ENCODE peak calls at places on chromosomes 7 and 10, in four cellular contexts. One of them, this sample, is unnamed.

GRCh38 chr7:12244129-12244528 is 33.0 kb downstream of the TMEM106B start:
- DNase-seq in H1: peak
- DNase-seq in SK-N-SH: peak
- DNase-seq in K562: peak
- DNase-seq in this sample: peak

GRCh38 chr10:132547421-132547861 is 9.9 kb downstream of the INPP5A start:
- DNase-seq in H1: no peak
- DNase-seq in K562: no peak
- DNase-seq in SK-N-SH: no peak
- DNase-seq in this sample: peak

GRCh38 chr7:155394413-155394812 is 63.5 kb upstream of the EN2 start:
- DNase-seq in H1: no peak
- DNase-seq in K562: no peak
- DNase-seq in SK-N-SH: no peak
- DNase-seq in this sample: no peak

GRCh38 chr7:6398943-6399342 is 48.8 kb downstream of the DAGLB start:
- DNase-seq in SK-N-SH: no peak
- DNase-seq in K562: no peak
- DNase-seq in H1: no peak
- DNase-seq in this sample: no peak

GRCh38 chr7:148838905-148839304 is 45.2 kb downstream of the EZH2 start:
- DNase-seq in H1: no peak
- DNase-seq in SK-N-SH: no peak
- DNase-seq in K562: no peak
- DNase-seq in this sample: no peak

GRCh38 chr7:112446431-112446830 is 3.8 kb upstream of the IFRD1 start:
- DNase-seq in H1: no peak
- DNase-seq in SK-N-SH: no peak
- DNase-seq in K562: no peak
- DNase-seq in this sample: no peak

GRCh38 chr10:13555884-13556529 is 27.2 kb upstream of the BEND7 start:
- DNase-seq in H1: no peak
- DNase-seq in K562: no peak
- DNase-seq in SK-N-SH: no peak
- DNase-seq in this sample: no peak

GRCh38 chr7:103059471-103059870 is 15.1 kb downstream of the FBXL13 start:
- DNase-seq in SK-N-SH: no peak
- DNase-seq in H1: no peak
- DNase-seq in K562: no peak
- DNase-seq in this sample: no peak

GRCh38 chr10:85067955-85068354 is 739.6 kb downstream of the CCSER2 start:
- DNase-seq in K562: no peak
- DNase-seq in SK-N-SH: no peak
- DNase-seq in H1: no peak
- DNase-seq in this sample: no peak

GRCh38 chr10:109987413-109987812 is 20.4 kb upstream of the ADD3 start:
- DNase-seq in K562: no peak
- DNase-seq in SK-N-SH: no peak
- DNase-seq in H1: no peak
- DNase-seq in this sample: no peak

GRCh38 chr7:26112341-26112740 is 39.7 kb upstream of the NFE2L3 start:
- DNase-seq in SK-N-SH: no peak
- DNase-seq in H1: no peak
- DNase-seq in K562: no peak
- DNase-seq in this sample: no peak

GRCh38 chr10:19775286-19775685 is 40.9 kb upstream of the PLXDC2 start:
- DNase-seq in H1: no peak
- DNase-seq in SK-N-SH: no peak
- DNase-seq in K562: peak
- DNase-seq in this sample: no peak

GRCh38 chr10:110206988-110207804 is at the start of gene MXI1:
- DNase-seq in H1: no peak
- DNase-seq in K562: peak
- DNase-seq in SK-N-SH: peak
- DNase-seq in this sample: peak

GRCh38 chr10:10432306-10433035 is 585.2 kb upstream of the CELF2 start:
- DNase-seq in H1: no peak
- DNase-seq in SK-N-SH: no peak
- DNase-seq in K562: no peak
- DNase-seq in this sample: no peak

GRCh38 chr10:71255817-71256660 is 43.7 kb downstream of the UNC5B start:
- DNase-seq in K562: no peak
- DNase-seq in SK-N-SH: peak
- DNase-seq in H1: no peak
- DNase-seq in this sample: no peak

GRCh38 chr7:44749992-44750391 is 1.3 kb downstream of the ZMIZ2 start:
- DNase-seq in K562: no peak
- DNase-seq in SK-N-SH: no peak
- DNase-seq in H1: no peak
- DNase-seq in this sample: no peak

GRCh38 chr7:149237502-149237901 is 1.9 kb upstream of the ZNF212 start:
- DNase-seq in H1: no peak
- DNase-seq in SK-N-SH: peak
- DNase-seq in K562: no peak
- DNase-seq in this sample: no peak

GRCh38 chr10:100759331-100759730 is 13.9 kb downstream of the PAX2 start:
- DNase-seq in H1: no peak
- DNase-seq in SK-N-SH: peak
- DNase-seq in K562: no peak
- DNase-seq in this sample: no peak

GRCh38 chr10:49324711-49325110 is 25.7 kb downstream of the C10orf71 start:
- DNase-seq in K562: no peak
- DNase-seq in H1: no peak
- DNase-seq in SK-N-SH: peak
- DNase-seq in this sample: peak

GRCh38 chr10:48811917-48812316 is 127.2 kb downstream of the WDFY4 start:
- DNase-seq in SK-N-SH: no peak
- DNase-seq in H1: no peak
- DNase-seq in K562: no peak
- DNase-seq in this sample: no peak

GRCh38 chr7:102287465-102288146 is 938 bp downstream of the SH2B2 start:
- DNase-seq in SK-N-SH: peak
- DNase-seq in H1: no peak
- DNase-seq in K562: no peak
- DNase-seq in this sample: peak

GRCh38 chr7:142876236-142876960 is 9.1 kb downstream of the TRPV6 start:
- DNase-seq in K562: no peak
- DNase-seq in SK-N-SH: no peak
- DNase-seq in H1: no peak
- DNase-seq in this sample: no peak

GRCh38 chr10:79274279-79275104 is 72.8 kb upstream of the PPIF start:
- DNase-seq in K562: no peak
- DNase-seq in H1: no peak
- DNase-seq in SK-N-SH: peak
- DNase-seq in this sample: no peak

GRCh38 chr10:72329290-72330058 is 25.2 kb downstream of the DNAJB12 start:
- DNase-seq in SK-N-SH: no peak
- DNase-seq in H1: no peak
- DNase-seq in K562: no peak
- DNase-seq in this sample: no peak

GRCh38 chr7:51700593-51701215 is 384.1 kb upstream of the COBL start:
- DNase-seq in K562: no peak
- DNase-seq in H1: no peak
- DNase-seq in SK-N-SH: no peak
- DNase-seq in this sample: no peak

GRCh38 chr10:113947138-113948011 is 92.9 kb downstream of the NHLRC2 start:
- DNase-seq in H1: no peak
- DNase-seq in SK-N-SH: peak
- DNase-seq in K562: peak
- DNase-seq in this sample: no peak

GRCh38 chr7:15199482-15199881 is 296.9 kb upstream of the DGKB start:
- DNase-seq in K562: peak
- DNase-seq in H1: no peak
- DNase-seq in SK-N-SH: peak
- DNase-seq in this sample: no peak

GRCh38 chr7:13518738-13519137 is 470.7 kb downstream of the ETV1 start:
- DNase-seq in K562: no peak
- DNase-seq in H1: no peak
- DNase-seq in SK-N-SH: no peak
- DNase-seq in this sample: no peak

GRCh38 chr7:129783097-129783919 is 169.5 kb downstream of the UBE2H start:
- DNase-seq in SK-N-SH: peak
- DNase-seq in K562: no peak
- DNase-seq in H1: no peak
- DNase-seq in this sample: peak

GRCh38 chr10:76114556-76114955 is 683.1 kb downstream of the LRMDA start:
- DNase-seq in SK-N-SH: no peak
- DNase-seq in K562: no peak
- DNase-seq in H1: no peak
- DNase-seq in this sample: no peak

GRCh38 chr10:104907509-104907908 is 266.4 kb downstream of the SORCS3 start:
- DNase-seq in K562: no peak
- DNase-seq in H1: no peak
- DNase-seq in SK-N-SH: no peak
- DNase-seq in this sample: no peak

GRCh38 chr10:4721994-4722753 is 103.8 kb upstream of the AKR1E2 start:
- DNase-seq in K562: no peak
- DNase-seq in SK-N-SH: no peak
- DNase-seq in H1: no peak
- DNase-seq in this sample: no peak

GRCh38 chr10:33100996-33101747 is 143.1 kb upstream of the ITGB1 start:
- DNase-seq in K562: no peak
- DNase-seq in SK-N-SH: no peak
- DNase-seq in H1: no peak
- DNase-seq in this sample: no peak
- TF ChIP-seq TEAD4 in K562: no peak
- TF ChIP-seq TEAD4 in SK-N-SH: no peak
- TF ChIP-seq TEAD4 in H1: no peak
- TF ChIP-seq TEAD4 in this sample: no peak

DNA sequence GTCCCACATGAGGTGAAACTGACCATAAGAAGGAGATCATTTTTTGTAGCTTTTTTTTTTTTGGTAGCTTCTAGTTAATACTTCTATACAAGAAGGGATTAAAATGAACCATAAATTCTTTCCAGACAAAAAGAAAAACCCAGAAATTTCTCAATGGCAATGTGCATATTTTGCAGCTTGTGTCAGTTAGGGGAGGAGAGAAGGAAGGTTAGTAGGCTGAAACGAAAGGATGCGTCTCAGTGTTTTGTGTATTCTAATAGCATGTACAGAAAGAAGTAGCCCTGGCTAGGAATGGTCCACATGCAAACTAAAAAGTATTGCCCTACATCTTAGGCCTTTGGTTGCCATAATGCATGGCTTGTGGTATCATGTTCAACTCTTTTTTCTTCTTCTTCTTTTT is 90.6 kb downstream of the CACNB2 start:
- DNase-seq in SK-N-SH: no peak
- DNase-seq in H1: no peak
- DNase-seq in K562: no peak
- DNase-seq in this sample: no peak
- TF ChIP-seq TEAD4 in SK-N-SH: no peak
- TF ChIP-seq TEAD4 in H1: no peak
- TF ChIP-seq TEAD4 in K562: no peak
- TF ChIP-seq TEAD4 in this sample: no peak

GRCh38 chr7:55963584-55964168 is 709 bp upstream of the NIPSNAP2 start:
- DNase-seq in H1: no peak
- DNase-seq in SK-N-SH: no peak
- DNase-seq in K562: no peak
- DNase-seq in this sample: no peak

GRCh38 chr7:55965805-55966421 is 1.5 kb downstream of the NIPSNAP2 start:
- DNase-seq in K562: no peak
- DNase-seq in H1: no peak
- DNase-seq in SK-N-SH: no peak
- DNase-seq in this sample: no peak

GRCh38 chr7:55966851-55967250 is 2.5 kb downstream of the NIPSNAP2 start:
- DNase-seq in SK-N-SH: no peak
- DNase-seq in H1: no peak
- DNase-seq in K562: no peak
- DNase-seq in this sample: no peak

GRCh38 chr7:55964261-55964801 is at the start of gene NIPSNAP2:
- DNase-seq in SK-N-SH: peak
- DNase-seq in K562: peak
- DNase-seq in H1: peak
- DNase-seq in this sample: peak

DNA sequence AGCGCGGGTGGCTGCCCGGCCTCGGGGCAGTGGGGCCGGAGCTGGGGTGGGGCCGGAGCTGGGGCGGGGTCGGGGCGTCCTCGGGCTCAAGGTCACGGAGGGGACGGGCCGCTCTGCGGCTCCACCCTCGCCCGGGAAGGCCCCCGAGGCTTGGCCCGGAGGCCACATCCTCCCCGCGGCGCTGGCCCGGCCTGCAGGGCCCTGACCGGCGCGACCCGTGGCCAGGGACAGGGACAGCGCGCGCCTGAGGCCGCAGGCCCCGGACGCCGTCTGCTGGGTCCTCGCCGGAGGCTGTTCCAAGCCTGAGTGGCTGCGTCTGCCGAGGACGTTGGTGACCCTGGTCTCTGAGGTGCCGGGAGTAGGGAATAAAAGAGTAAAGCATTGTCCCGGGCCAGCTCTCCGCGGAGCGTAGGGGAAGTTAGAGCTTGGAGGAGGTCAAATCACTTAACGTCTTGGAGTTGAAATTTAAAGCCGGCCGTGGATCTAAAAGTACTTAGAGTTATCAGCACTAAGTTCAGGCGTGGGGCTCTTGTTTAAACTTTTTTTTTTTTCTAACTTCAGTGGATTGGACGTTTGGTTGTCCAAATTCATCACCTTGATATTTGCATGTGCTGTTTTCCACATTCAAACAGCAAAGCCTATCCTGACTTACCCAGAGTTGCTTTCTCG is 551 bp downstream of the NIPSNAP2 start:
- DNase-seq in SK-N-SH: peak
- DNase-seq in K562: peak
- DNase-seq in H1: no peak
- DNase-seq in this sample: peak
- TF ChIP-seq TEAD4 in SK-N-SH: no peak
- TF ChIP-seq TEAD4 in K562: peak
- TF ChIP-seq TEAD4 in H1: no peak
- TF ChIP-seq TEAD4 in this sample: no peak

GRCh38 chr10:58209669-58210068 is 58.0 kb downstream of the IPMK start:
- DNase-seq in K562: peak
- DNase-seq in H1: no peak
- DNase-seq in SK-N-SH: no peak
- DNase-seq in this sample: no peak
- TF ChIP-seq TEAD4 in K562: no peak
- TF ChIP-seq TEAD4 in H1: no peak
- TF ChIP-seq TEAD4 in SK-N-SH: no peak
- TF ChIP-seq TEAD4 in this sample: no peak

This sample was measured in WTC11.